ENCODE peak calls at places on chromosomes 6 and 20, in four cellular contexts. A is HFFc6, T is retinal pigment epithelial cell, J is type B pancreatic cell. F is an unnamed sample.

GRCh38 chr6:15303162-15303919 is 57.5 kb downstream of the JARID2 start:
- DNase-seq in J (no peak), A (no peak), T (peak), F (no peak)

GRCh38 chr6:150084426-150084825 is 15.5 kb upstream of the ULBP3 start:
- DNase-seq in J (no peak), T (no peak), A (no peak), F (no peak)

GRCh38 chr20:43916073-43916874 is 1.6 kb downstream of the TOX2 start:
- DNase-seq in T (no peak), A (no peak), J (no peak), F (peak)

GRCh38 chr6:80143312-80143960 is 37.0 kb downstream of the BCKDHB start:
- DNase-seq in J (no peak), A (peak), T (peak), F (no peak)

GRCh38 chr6:46042355-46042999 is 26.8 kb upstream of the CLIC5 start:
- DNase-seq in T (no peak), J (no peak), A (peak), F (peak)

GRCh38 chr20:14775778-14776177 is 438.4 kb upstream of the FLRT3 start:
- DNase-seq in A (no peak), T (peak), J (no peak), F (no peak)

GRCh38 chr6:52546678-52547077 is 30.2 kb downstream of the TRAM2 start:
- DNase-seq in J (no peak), T (no peak), A (no peak), F (no peak)

GRCh38 chr20:13243826-13244376 is 22.8 kb downstream of the ISM1 start:
- DNase-seq in T (no peak), J (no peak), A (no peak), F (no peak)

GRCh38 chr6:136371951-136372350 is 82.3 kb upstream of the BCLAF1 start:
- DNase-seq in J (no peak), T (no peak), A (no peak), F (no peak)

GRCh38 chr6:139153876-139154275 is 19.0 kb downstream of the HECA start:
- DNase-seq in T (no peak), J (no peak), A (peak), F (no peak)

GRCh38 chr20:24531626-24532419 is 62.4 kb downstream of the SYNDIG1 start:
- DNase-seq in J (no peak), A (no peak), T (no peak), F (no peak)

GRCh38 chr6:43492673-43493072 is 15.3 kb downstream of the TJAP1 start:
- DNase-seq in J (no peak), A (no peak), T (no peak), F (no peak)

GRCh38 chr20:31440012-31440659 is at the start of gene DEFB123:
- DNase-seq in A (no peak), T (no peak), J (no peak), F (no peak)

GRCh38 chr20:57493091-57493615 is 31.8 kb downstream of the CTCFL start:
- DNase-seq in J (no peak), T (no peak), A (no peak), F (no peak)

GRCh38 chr6:87583822-87584221 is 6.0 kb downstream of the RARS2 start:
- DNase-seq in T (no peak), J (no peak), A (no peak), F (no peak)

GRCh38 chr6:89299451-89299850 is 15.6 kb downstream of the GABRR2 start:
- DNase-seq in J (no peak), T (no peak), A (no peak), F (no peak)
- TF ChIP-seq CTCF in J (no peak), T (peak), A (peak), F (no peak)

GRCh38 chr6:23154159-23154558 is 584.8 kb downstream of the HDGFL1 start:
- DNase-seq in A (no peak), J (no peak), T (no peak), F (no peak)
- TF ChIP-seq CTCF in A (no peak), J (no peak), T (no peak), F (no peak)

GRCh38 chr6:42136508-42137191 is 5.8 kb downstream of the C6orf132 start:
- DNase-seq in T (no peak), A (peak), J (no peak), F (peak)
- TF ChIP-seq CTCF in T (peak), A (peak), J (peak), F (peak)

GRCh38 chr20:34708621-34709043 is 4.5 kb downstream of the TP53INP2 start:
- DNase-seq in J (peak), T (no peak), A (peak), F (peak)
- TF ChIP-seq CTCF in J (peak), T (peak), A (peak), F (peak)

GRCh38 chr6:39370021-39370420 is 47.5 kb upstream of the KCNK16 start:
- DNase-seq in T (no peak), J (no peak), A (no peak), F (no peak)
- TF ChIP-seq CTCF in T (peak), J (no peak), A (peak), F (no peak)

GRCh38 chr6:36121752-36122494 is 8.4 kb upstream of the MAPK13 start:
- DNase-seq in A (no peak), T (no peak), J (no peak), F (no peak)
- TF ChIP-seq CTCF in A (no peak), T (no peak), J (no peak), F (no peak)

F was measured in endothelial cell.